ENCODE peak calls at places on chromosomes 1 and 21, in five cellular contexts. S is lower leg skin, T is H9, N is esophagus squamous epithelium, P is RWPE1. M is an unnamed sample.

GRCh38 chr1:9280015-9280860 is 12.5 kb upstream of the SPSB1 start:
- DNase-seq in S (peak), P (peak), T (peak), N (no peak), M (peak)

GRCh38 chr1:193437785-193438184 is 251.4 kb upstream of the B3GALT2 start:
- DNase-seq in N (no peak), T (no peak), S (no peak), P (peak), M (no peak)

GRCh38 chr1:11069233-11069950 is 9.6 kb upstream of the SRM start:
- DNase-seq in T (no peak), N (no peak), S (peak), P (no peak), M (no peak)

GRCh38 chr1:94966033-94966432 is 39.1 kb upstream of the CNN3 start:
- DNase-seq in P (no peak), N (no peak), S (no peak), T (no peak), M (no peak)

GRCh38 chr1:190507357-190507756 is 29.7 kb upstream of the BRINP3 start:
- DNase-seq in T (no peak), P (no peak), S (no peak), N (no peak), M (no peak)

GRCh38 chr21:28781602-28782274 is 210.9 kb downstream of the LTN1 start:
- DNase-seq in P (peak), T (no peak), N (no peak), S (no peak), M (no peak)

GRCh38 chr1:89567797-89568196 is 43.2 kb downstream of the LRRC8B start:
- DNase-seq in N (no peak), P (no peak), T (no peak), S (no peak), M (no peak)

GRCh38 chr1:36905941-36906340 is 128.4 kb downstream of the GRIK3 start:
- DNase-seq in T (no peak), S (no peak), P (no peak), N (no peak), M (no peak)

GRCh38 chr1:22026924-22027289 is 25.4 kb downstream of the CELA3A start:
- DNase-seq in P (no peak), T (no peak), N (no peak), S (no peak), M (no peak)

GRCh38 chr1:225921734-225922709 is 2.0 kb downstream of the PYCR2 start:
- DNase-seq in S (peak), T (no peak), P (peak), N (no peak), M (no peak)

GRCh38 chr21:16535100-16535418 is 805.3 kb downstream of the USP25 start:
- DNase-seq in N (no peak), P (no peak), S (peak), T (no peak), M (no peak)

GRCh38 chr21:41611966-41612606 is 104.1 kb upstream of the TMPRSS2 start:
- DNase-seq in P (peak), T (peak), S (no peak), N (no peak), M (no peak)

GRCh38 chr1:89995595-89996397 is 886 bp downstream of the ZNF326 start:
- DNase-seq in S (no peak), P (no peak), T (no peak), N (no peak), M (no peak)

GRCh38 chr1:23745515-23745914 is 2.2 kb downstream of the ELOA start:
- DNase-seq in P (peak), N (no peak), T (no peak), S (no peak), M (no peak)

GRCh38 chr21:41641821-41642368 is 125.0 kb downstream of the RIPK4 start:
- DNase-seq in T (no peak), S (no peak), N (no peak), P (peak), M (no peak)

GRCh38 chr1:203526572-203526971 is 32.6 kb downstream of the OPTC start:
- DNase-seq in P (peak), S (no peak), N (no peak), T (no peak), M (no peak)

GRCh38 chr1:44025816-44026215 is 5.4 kb downstream of the SLC6A9 start:
- DNase-seq in N (no peak), S (no peak), P (no peak), T (peak), M (no peak)

GRCh38 chr1:151814426-151814825 is 9.2 kb upstream of the LINGO4 start:
- DNase-seq in T (no peak), N (no peak), P (no peak), S (no peak), M (no peak)

GRCh38 chr1:7338439-7338838 is 432.7 kb upstream of the VAMP3 start:
- DNase-seq in N (no peak), S (no peak), P (no peak), T (no peak), M (no peak)

GRCh38 chr1:41866285-41866684 is 52.4 kb downstream of the HIVEP3 start:
- DNase-seq in T (no peak), P (no peak), N (no peak), S (no peak), M (no peak)

GRCh38 chr1:85274969-85275453 is 1.4 kb downstream of the BCL10 start:
- DNase-seq in N (no peak), S (no peak), T (no peak), P (peak), M (no peak)

GRCh38 chr1:226688852-226689251 is 50.2 kb downstream of the ITPKB start:
- DNase-seq in S (no peak), P (no peak), T (no peak), N (no peak), M (no peak)

GRCh38 chr1:177173976-177174375 is 3.2 kb downstream of the BRINP2 start:
- DNase-seq in N (no peak), P (no peak), T (no peak), S (no peak), M (no peak)

GRCh38 chr1:201958348-201958747 is 3.0 kb downstream of the TIMM17A start:
- DNase-seq in N (no peak), T (no peak), P (no peak), S (peak), M (no peak)

GRCh38 chr1:82388679-82389078 is 587.9 kb downstream of the ADGRL2 start:
- DNase-seq in P (peak), S (no peak), T (no peak), N (no peak), M (no peak)

GRCh38 chr1:237111807-237112206 is 69.8 kb downstream of the RYR2 start:
- DNase-seq in T (no peak), S (no peak), P (no peak), N (no peak), M (no peak)

GRCh38 chr21:45485686-45486442 is 56.4 kb downstream of the SLC19A1 start:
- DNase-seq in T (no peak), S (no peak), N (no peak), P (no peak), M (no peak)

GRCh38 chr21:36487641-36488307 is 7.9 kb upstream of the CLDN14 start:
- DNase-seq in P (peak), T (no peak), S (no peak), N (no peak), M (no peak)

GRCh38 chr1:166905136-166905535 is 29.1 kb upstream of the TADA1 start:
- DNase-seq in S (no peak), N (no peak), T (no peak), P (no peak), M (no peak)

GRCh38 chr1:50332941-50333594 is 90.2 kb downstream of the DMRTA2 start:
- DNase-seq in P (peak), T (peak), N (no peak), S (no peak), M (peak)

GRCh38 chr1:157173900-157174410 is 35.8 kb upstream of the ETV3 start:
- DNase-seq in T (no peak), P (no peak), S (no peak), N (no peak), M (no peak)

GRCh38 chr1:61323681-61324328 is 241.4 kb downstream of the NFIA start:
- DNase-seq in P (peak), T (no peak), N (no peak), S (no peak), M (no peak)

GRCh38 chr1:41882068-41882477 is 36.6 kb downstream of the HIVEP3 start:
- DNase-seq in P (no peak), S (no peak), N (no peak), T (no peak), M (no peak)

DNA sequence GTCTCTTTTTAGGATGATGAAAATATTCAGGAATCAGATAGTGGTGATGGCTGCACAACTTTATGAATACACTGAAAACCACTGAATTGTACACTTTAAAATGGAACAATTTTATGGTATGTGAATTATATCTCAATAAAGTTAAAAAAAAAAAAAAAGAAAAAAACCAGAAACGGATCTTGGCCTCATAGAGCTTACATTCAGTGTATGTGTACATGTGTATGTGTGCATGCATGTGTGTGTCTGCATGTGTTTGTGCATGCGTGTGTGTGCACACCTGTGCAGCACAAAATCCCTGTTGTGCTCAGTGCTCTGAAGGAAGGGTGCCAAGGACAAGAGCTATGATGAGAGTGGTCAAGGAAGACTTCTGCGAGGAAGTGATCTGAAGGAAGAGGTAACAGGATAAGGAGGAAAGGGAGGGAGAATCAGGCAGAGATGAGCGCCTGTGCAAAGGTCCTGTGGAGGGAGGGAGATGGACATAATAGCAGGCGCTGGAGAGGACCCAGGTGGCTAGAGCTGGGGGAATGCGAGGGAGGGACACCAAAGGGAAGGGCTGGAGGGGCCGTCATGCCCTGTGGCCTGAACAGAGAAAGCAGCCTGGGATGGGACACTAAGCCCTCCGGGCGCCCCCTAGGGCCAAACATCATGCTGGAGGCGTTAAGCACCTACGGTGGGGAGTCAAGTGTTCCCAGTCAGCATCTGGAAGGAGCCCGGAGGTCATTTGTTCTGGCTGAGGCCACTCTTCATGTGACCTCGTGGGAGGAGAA is 25.2 kb downstream of the NKAIN1 start:
- DNase-seq in N (no peak), P (no peak), S (no peak), T (peak), M (no peak)
- TF ChIP-seq CTCF in N (no peak), P (no peak), S (no peak), T (peak), M (no peak)

DNA sequence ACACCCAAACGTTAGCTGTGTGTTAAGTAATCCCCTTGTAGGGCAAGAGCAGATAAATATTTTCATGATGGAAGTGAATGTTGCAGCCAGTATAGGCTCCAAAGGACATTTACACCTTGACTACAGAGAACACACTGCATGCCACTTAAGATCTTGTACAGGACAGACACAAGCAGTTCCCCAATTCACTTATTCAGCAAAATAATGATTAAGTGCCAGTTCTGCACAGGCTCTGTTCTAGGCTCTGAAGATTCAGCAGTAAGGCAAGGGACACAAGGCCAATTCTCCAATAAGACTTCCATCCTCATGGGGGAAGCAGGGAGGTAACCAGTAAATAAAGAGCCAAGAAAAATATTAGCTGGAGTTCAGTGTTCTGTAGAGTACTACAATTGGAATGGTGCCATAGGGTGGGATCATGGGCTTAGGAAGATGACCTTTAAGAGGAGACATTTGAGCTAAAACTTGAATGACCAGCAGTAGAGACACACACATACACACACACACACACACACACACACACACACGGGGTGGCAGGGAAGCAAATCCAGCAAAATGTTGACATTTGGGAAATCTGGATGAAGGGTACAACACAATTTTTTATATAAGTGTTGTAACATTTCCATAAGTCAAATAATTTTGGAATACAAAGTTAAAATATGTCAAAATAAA is 199.9 kb upstream of the JUN start:
- DNase-seq in T (no peak), S (no peak), P (no peak), N (no peak), M (no peak)
- TF ChIP-seq CTCF in T (no peak), S (no peak), P (no peak), N (no peak), M (no peak)

DNA sequence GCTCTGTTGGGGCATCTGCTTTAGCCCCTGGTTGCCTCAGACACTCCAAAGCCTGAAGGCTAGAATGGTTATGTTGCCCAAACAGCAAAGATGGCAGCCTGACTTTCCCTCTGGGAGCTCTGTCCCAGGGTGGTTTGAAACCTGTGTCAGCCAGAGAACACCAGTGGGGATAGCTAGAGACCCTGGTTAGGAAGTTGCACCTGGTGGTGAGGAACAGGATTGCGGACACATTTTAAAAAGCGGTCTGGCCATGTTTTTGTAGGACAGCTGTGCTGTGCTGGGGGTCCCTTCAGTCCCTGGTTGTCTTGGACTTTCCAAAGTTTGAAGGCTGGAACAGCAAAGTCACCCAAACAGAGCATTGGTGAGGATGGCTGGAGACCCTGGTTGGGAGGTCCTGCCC is 87.8 kb downstream of the DNM3 start:
- DNase-seq in P (no peak), T (no peak), S (no peak), N (no peak), M (no peak)
- TF ChIP-seq CTCF in P (no peak), T (peak), S (no peak), N (no peak), M (peak)

GRCh38 chr1:80779278-80779677 is 1021.5 kb upstream of the ADGRL2 start:
- DNase-seq in T (peak), P (no peak), S (no peak), N (no peak), M (no peak)
- TF ChIP-seq CTCF in T (peak), P (no peak), S (no peak), N (no peak), M (no peak)